ENCODE peak calls at places on chromosomes 1 and 21, in nine cellular contexts. T, F, L, Q, I, N, P, D and A are unnamed samples.

GRCh38 chr21:33901421-33902288 is 13.9 kb downstream of the ATP5PO start:
- DNase-seq in T (peak), F (peak), L (no peak), Q (no peak), I (no peak), N (peak), P (no peak), D (peak), A (peak)

GRCh38 chr1:208232639-208233038 is 11.5 kb downstream of the PLXNA2 start:
- DNase-seq in T (no peak), F (no peak), L (no peak), Q (no peak), I (no peak), N (no peak), P (no peak), D (no peak), A (no peak)

GRCh38 chr1:13935336-13935735 is 235.3 kb downstream of the PRDM2 start:
- DNase-seq in T (no peak), F (no peak), L (no peak), Q (no peak), I (no peak), N (no peak), P (no peak), D (no peak), A (no peak)

GRCh38 chr1:246569248-246570238 is 3.3 kb downstream of the CNST start:
- DNase-seq in T (no peak), F (no peak), L (no peak), Q (peak), I (no peak), N (peak), P (no peak), D (no peak), A (no peak)

GRCh38 chr21:22056904-22057303 is 1058.7 kb downstream of the NCAM2 start:
- DNase-seq in T (no peak), F (no peak), L (no peak), Q (no peak), I (no peak), N (no peak), P (no peak), D (no peak), A (no peak)

GRCh38 chr1:80251591-80251990 is 1245.1 kb upstream of the ADGRL4 start:
- DNase-seq in T (no peak), F (no peak), L (no peak), Q (no peak), I (no peak), N (peak), P (no peak), D (no peak), A (no peak)

GRCh38 chr1:153842006-153842471 is 66.8 kb downstream of the SLC27A3 start:
- DNase-seq in T (peak), F (no peak), L (no peak), Q (no peak), I (no peak), N (peak), P (no peak), D (peak), A (no peak)

GRCh38 chr1:178451529-178451928 is 45.2 kb downstream of the CLEC20A start:
- DNase-seq in T (peak), F (no peak), L (peak), Q (no peak), I (peak), N (peak), P (no peak), D (no peak), A (no peak)

GRCh38 chr21:18646114-18646513 is 242.5 kb upstream of the TMPRSS15 start:
- DNase-seq in T (no peak), F (no peak), L (no peak), Q (no peak), I (no peak), N (no peak), P (no peak), D (no peak), A (no peak)

GRCh38 chr1:5742801-5743200 is 249.4 kb downstream of the NPHP4 start:
- DNase-seq in T (no peak), F (no peak), L (no peak), Q (no peak), I (no peak), N (no peak), P (no peak), D (no peak), A (no peak)

GRCh38 chr1:15178571-15179484 is 25.3 kb downstream of the TMEM51 start:
- DNase-seq in T (peak), F (peak), L (peak), Q (no peak), I (peak), N (peak), P (no peak), D (peak), A (no peak)

GRCh38 chr1:117575586-117576225 is 30.1 kb upstream of the TENT5C start:
- DNase-seq in T (no peak), F (no peak), L (no peak), Q (no peak), I (no peak), N (no peak), P (no peak), D (no peak), A (no peak)

GRCh38 chr1:42379794-42380616 is 587 bp upstream of the RIMKLA start:
- DNase-seq in T (peak), F (no peak), L (no peak), Q (no peak), I (no peak), N (peak), P (no peak), D (peak), A (no peak)

GRCh38 chr1:41957568-41957967 is 38.8 kb upstream of the HIVEP3 start:
- DNase-seq in T (peak), F (no peak), L (peak), Q (no peak), I (peak), N (peak), P (no peak), D (peak), A (no peak)

GRCh38 chr1:43315963-43316737 is 15.4 kb downstream of the TIE1 start:
- DNase-seq in T (peak), F (no peak), L (no peak), Q (no peak), I (no peak), N (no peak), P (no peak), D (no peak), A (no peak)

GRCh38 chr1:224851210-224851849 is 78.1 kb upstream of the DNAH14 start:
- DNase-seq in T (peak), F (peak), L (no peak), Q (peak), I (peak), N (peak), P (peak), D (peak), A (peak)

GRCh38 chr1:219806642-219807041 is 121.7 kb downstream of the SLC30A10 start:
- DNase-seq in T (peak), F (no peak), L (no peak), Q (no peak), I (no peak), N (peak), P (no peak), D (no peak), A (no peak)

GRCh38 chr1:80375662-80376061 is 1369.1 kb upstream of the ADGRL4 start:
- DNase-seq in T (peak), F (no peak), L (peak), Q (no peak), I (no peak), N (peak), P (no peak), D (peak), A (no peak)

GRCh38 chr1:192474080-192474683 is 101.4 kb upstream of the RGS1 start:
- DNase-seq in T (no peak), F (no peak), L (no peak), Q (peak), I (no peak), N (peak), P (no peak), D (peak), A (peak)

GRCh38 chr1:21659099-21659923 is 9.8 kb downstream of the RAP1GAP start:
- DNase-seq in T (peak), F (peak), L (no peak), Q (peak), I (peak), N (peak), P (peak), D (peak), A (peak)

GRCh38 chr21:40886931-40887330 is 40.0 kb upstream of the DSCAM start:
- DNase-seq in T (no peak), F (no peak), L (no peak), Q (no peak), I (no peak), N (no peak), P (no peak), D (peak), A (no peak)

GRCh38 chr1:61287014-61287413 is 204.7 kb downstream of the NFIA start:
- DNase-seq in T (peak), F (no peak), L (no peak), Q (no peak), I (peak), N (peak), P (no peak), D (no peak), A (no peak)

GRCh38 chr1:93708734-93709481 is 27.3 kb upstream of the BCAR3 start:
- DNase-seq in T (no peak), F (no peak), L (no peak), Q (no peak), I (no peak), N (peak), P (no peak), D (no peak), A (no peak)

GRCh38 chr1:100982783-100983182 is 42.8 kb downstream of the DPH5 start:
- DNase-seq in T (no peak), F (no peak), L (no peak), Q (no peak), I (no peak), N (no peak), P (no peak), D (no peak), A (no peak)

GRCh38 chr1:211260161-211261107 is 1.3 kb downstream of the RCOR3 start:
- DNase-seq in T (peak), F (no peak), L (no peak), Q (peak), I (peak), N (peak), P (peak), D (peak), A (peak)

GRCh38 chr1:211258310-211258755 is 833 bp upstream of the RCOR3 start:
- DNase-seq in T (peak), F (no peak), L (no peak), Q (peak), I (peak), N (peak), P (peak), D (peak), A (peak)

GRCh38 chr1:211257831-211258225 is 1.3 kb upstream of the RCOR3 start:
- DNase-seq in T (peak), F (no peak), L (no peak), Q (no peak), I (no peak), N (no peak), P (no peak), D (peak), A (no peak)

GRCh38 chr1:211259596-211260126 is 495 bp downstream of the RCOR3 start:
- DNase-seq in T (no peak), F (no peak), L (no peak), Q (peak), I (no peak), N (peak), P (no peak), D (no peak), A (no peak)

DNA sequence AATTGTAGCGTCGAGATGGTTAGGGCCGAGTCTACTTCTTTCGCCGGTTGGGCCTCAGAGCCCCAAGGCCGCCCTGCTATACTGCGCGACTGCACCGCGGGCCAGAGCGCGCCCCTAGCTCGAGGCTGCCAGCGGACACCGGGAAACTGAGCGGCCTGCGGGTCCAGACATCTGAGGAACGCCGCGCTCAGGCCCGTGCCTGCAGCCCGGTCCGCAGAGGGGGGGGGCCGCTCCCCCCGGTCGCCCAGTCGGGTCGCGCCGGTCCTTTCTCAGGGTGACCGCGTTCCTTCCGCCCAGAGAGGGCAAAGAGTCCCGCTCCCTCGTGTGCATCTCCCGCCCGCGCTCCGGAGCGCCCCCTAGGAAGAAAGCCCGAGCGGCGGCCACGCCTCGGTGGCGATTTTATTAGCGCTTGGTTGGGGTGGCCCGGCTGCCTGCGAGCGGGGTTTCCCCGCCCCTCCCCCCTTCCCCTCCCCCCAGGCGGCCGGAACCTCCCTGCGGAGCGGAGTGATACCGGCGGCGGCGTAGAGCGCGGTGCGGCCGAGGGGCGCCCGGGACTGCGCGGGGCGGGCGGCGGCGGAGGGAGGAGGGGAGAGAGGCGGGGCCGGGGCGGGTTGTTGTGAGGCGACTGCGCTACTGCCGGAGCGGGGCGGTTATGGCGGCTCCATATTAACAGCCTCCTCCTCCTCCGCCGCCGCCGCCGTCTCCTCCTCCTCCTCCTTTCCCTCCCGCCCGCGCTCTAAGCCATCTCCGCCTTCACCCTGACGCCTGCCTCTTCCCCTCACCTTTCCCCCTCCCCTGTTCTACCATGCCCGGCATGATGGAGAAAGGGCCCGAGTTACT is at the start of gene RCOR3:
- DNase-seq in T (peak), F (peak), L (no peak), Q (peak), I (peak), N (peak), P (peak), D (peak), A (peak)
- TF ChIP-seq CTCF in T (peak), F (peak), L (peak), Q (peak), I (peak), N (peak), P (peak), D (peak), A (peak)

DNA sequence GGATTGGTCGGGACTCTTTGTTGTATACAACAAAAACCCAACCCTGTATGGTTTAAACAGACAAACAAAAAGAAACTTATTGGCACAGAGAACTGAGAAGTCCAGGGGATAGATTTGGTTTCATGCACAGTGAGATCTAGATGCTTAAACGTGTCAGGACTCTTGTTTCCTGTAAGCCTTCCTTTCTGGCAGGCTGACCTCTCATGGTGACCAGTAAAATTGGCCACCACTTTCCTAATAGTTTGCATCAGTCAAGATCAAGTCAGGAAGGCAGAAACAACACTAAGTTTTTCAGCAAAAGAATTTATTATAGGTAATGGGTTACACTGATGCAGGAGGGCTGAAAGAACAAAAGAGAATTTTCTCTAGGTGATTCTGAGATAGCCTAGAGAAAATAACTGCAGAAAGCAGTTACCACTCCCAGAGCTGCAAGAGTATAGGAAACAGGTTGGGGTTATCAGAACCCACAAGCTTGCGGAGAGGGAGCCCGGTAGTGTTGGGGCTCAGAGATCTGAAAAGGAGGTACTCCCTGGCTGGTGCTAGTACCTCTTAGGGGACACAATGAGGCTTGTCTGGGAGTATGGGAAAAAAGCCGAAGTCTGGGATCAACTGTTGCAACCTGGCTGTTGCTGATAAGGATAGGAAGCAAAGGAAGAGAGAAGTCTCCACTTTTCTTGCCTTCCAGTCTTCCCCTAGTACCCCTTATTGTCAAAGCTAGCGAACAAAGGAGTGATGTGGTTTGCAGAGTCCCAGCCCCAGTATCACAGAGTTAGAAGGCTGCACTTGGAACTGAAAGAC is 21.4 kb downstream of the CITED4 start:
- DNase-seq in T (no peak), F (no peak), L (no peak), Q (no peak), I (no peak), N (no peak), P (no peak), D (no peak), A (no peak)
- TF ChIP-seq CTCF in T (no peak), F (no peak), L (no peak), Q (no peak), I (no peak), N (no peak), P (no peak), D (no peak), A (no peak)

DNA sequence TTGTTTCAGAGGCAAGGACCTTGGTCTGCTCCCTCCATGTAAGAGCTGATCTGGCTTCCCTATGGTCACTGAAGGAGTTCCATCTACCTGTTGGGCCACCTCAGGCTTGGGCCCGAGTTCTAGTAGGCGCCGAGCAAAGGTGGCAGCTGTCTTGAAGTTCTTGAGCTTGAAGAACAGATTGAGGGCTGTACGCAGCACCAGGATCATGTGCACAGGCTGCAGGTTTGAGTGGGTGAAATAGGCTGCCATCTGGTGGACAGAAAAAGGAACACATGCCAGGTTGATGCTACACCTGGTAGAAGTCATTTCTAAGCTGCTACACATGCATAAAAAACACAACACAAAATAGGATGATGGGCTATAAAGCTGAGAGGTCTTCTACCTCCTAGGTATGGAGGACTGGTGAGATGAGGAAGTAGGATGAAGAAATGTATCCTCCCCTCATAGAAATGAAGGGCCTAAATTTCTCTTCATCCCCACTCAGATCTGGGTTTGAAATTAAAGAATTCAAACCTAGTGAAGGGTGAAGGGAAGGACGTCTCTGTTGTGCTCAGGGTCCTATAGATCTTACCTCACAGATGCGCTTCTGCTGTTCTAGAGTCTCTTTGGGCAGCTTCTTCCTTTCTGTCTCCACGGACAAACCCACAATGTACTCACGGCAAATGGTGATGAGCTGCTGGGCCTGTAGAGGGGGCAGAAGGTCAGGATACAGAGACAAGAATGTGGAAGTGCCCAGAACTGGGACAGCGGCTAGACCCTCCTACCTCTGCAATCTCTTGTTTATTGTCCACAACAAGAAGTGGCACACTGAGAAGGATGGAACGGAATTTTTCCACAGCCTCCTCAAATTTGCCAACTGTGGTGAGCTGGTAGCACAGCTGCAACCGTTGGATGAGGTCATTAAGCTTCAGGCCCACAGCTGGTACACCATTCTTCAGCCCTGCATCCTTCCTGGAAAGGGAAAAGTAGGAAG is 6.6 kb upstream of the PEX19 start:
- DNase-seq in T (peak), F (peak), L (no peak), Q (peak), I (peak), N (peak), P (peak), D (peak), A (peak)
- TF ChIP-seq CTCF in T (peak), F (peak), L (peak), Q (peak), I (peak), N (peak), P (peak), D (peak), A (peak)

GRCh38 chr1:45687014-45687752 is 798 bp upstream of the TMEM69 start:
- DNase-seq in T (peak), F (peak), L (peak), Q (peak), I (peak), N (peak), P (peak), D (peak), A (peak)

GRCh38 chr1:45686081-45687013 is at the start of gene GPBP1L1:
- DNase-seq in T (peak), F (peak), L (peak), Q (peak), I (peak), N (peak), P (peak), D (peak), A (peak)

GRCh38 chr1:45685308-45686080 is 839 bp downstream of the GPBP1L1 start:
- DNase-seq in T (no peak), F (no peak), L (no peak), Q (peak), I (no peak), N (peak), P (no peak), D (peak), A (no peak)

GRCh38 chr1:45684402-45684801 is 1.9 kb downstream of the GPBP1L1 start:
- DNase-seq in T (no peak), F (no peak), L (no peak), Q (no peak), I (no peak), N (no peak), P (no peak), D (no peak), A (no peak)

DNA sequence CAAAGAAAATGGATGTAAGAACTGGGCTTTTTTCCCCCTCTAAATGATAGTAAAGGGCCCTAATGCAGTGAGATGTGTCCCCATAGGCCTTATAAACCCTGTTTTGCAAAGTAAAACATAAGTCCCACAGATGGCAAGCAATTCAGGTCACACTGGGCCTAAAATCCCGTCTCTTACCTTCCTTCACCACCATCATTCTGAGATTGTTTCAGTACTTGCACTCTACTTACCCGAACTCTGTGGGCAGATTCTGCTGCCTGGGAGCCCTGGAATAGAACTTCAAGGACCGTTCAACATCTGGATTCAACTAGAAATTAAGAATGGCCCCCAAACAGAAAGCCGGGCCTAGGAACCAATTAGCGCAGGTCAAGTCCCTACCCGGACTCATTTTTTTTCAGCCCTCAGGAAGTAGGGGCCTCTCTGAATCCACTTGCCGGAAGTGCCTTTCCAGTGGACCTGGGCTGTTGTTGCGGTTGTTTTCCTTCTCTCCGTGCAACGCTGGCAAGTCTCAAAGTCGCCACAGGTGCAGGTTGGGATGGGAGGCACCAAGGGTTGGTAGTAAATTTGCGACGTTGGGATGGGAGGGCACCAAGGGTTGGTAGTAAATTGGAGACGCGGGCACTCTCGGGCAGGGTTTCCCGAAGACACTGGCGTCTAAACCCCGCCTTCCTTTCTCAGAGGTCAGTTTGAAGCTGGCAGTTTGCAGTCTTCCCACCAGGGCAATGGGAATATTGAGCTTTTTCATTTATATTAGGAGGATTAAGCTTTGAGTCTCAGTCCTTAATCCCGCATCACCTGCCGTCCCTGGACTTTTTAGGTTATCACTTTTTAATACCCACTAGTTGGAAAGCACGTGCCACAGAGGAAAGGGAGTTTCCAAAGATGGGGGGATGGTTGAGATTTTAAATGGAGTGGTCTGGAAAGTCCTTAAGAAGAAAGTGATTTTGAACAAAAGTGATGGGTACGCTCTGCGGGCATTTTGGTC is at the start of gene TMEM69:
- DNase-seq in T (peak), F (peak), L (no peak), Q (peak), I (peak), N (peak), P (peak), D (peak), A (peak)
- TF ChIP-seq CTCF in T (no peak), F (peak), L (peak), Q (no peak), I (peak), N (peak), P (peak), D (peak), A (peak)